ENCODE peak calls at places on chromosomes 11 and 22, in five cellular contexts. One of them, this sample, is unnamed.

GRCh38 chr22:19761500-19762314 is 1.1 kb downstream of the TBX1 start:
- DNase-seq in HCT116: no peak
- DNase-seq in HepG2: peak; percentile 35
- DNase-seq in GM12878: no peak
- DNase-seq in K562: peak; percentile 71
- DNase-seq in this sample: no peak

GRCh38 chr11:122189259-122189658 is 73.2 kb upstream of the BLID start:
- DNase-seq in HCT116: peak; percentile 90
- DNase-seq in HepG2: no peak
- DNase-seq in GM12878: no peak
- DNase-seq in K562: no peak
- DNase-seq in this sample: no peak

GRCh38 chr11:16969010-16970004 is 44.9 kb downstream of the PLEKHA7 start:
- DNase-seq in HCT116: no peak
- DNase-seq in HepG2: no peak
- DNase-seq in GM12878: no peak
- DNase-seq in K562: no peak
- DNase-seq in this sample: peak; percentile 70

GRCh38 chr11:20647976-20648565 is 21.3 kb upstream of the NELL1 start:
- DNase-seq in HCT116: peak; percentile 37
- DNase-seq in HepG2: peak; percentile 50
- DNase-seq in GM12878: peak; percentile 12
- DNase-seq in K562: peak; percentile 65
- DNase-seq in this sample: peak; percentile 74

GRCh38 chr11:27205779-27206549 is 157.1 kb downstream of the CCDC34 start:
- DNase-seq in HCT116: no peak
- DNase-seq in HepG2: no peak
- DNase-seq in GM12878: no peak
- DNase-seq in K562: no peak
- DNase-seq in this sample: no peak

GRCh38 chr11:72671144-72672099 is 2.8 kb downstream of the PDE2A start:
- DNase-seq in HCT116: no peak
- DNase-seq in HepG2: no peak
- DNase-seq in GM12878: no peak
- DNase-seq in K562: no peak
- DNase-seq in this sample: peak; percentile 67

GRCh38 chr11:71282581-71283351 is 30.4 kb upstream of the SHANK2 start:
- DNase-seq in HCT116: peak; percentile 16
- DNase-seq in HepG2: peak; percentile 84
- DNase-seq in GM12878: no peak
- DNase-seq in K562: no peak
- DNase-seq in this sample: no peak

GRCh38 chr11:20260307-20260706 is 100.0 kb upstream of the DBX1 start:
- DNase-seq in HCT116: no peak
- DNase-seq in HepG2: no peak
- DNase-seq in GM12878: no peak
- DNase-seq in K562: no peak
- DNase-seq in this sample: no peak

GRCh38 chr11:68989936-68990606 is 9.3 kb upstream of the MRGPRD start:
- DNase-seq in HCT116: no peak
- DNase-seq in HepG2: no peak
- DNase-seq in GM12878: no peak
- DNase-seq in K562: no peak
- DNase-seq in this sample: no peak

GRCh38 chr11:71120346-71120963 is 131.9 kb downstream of the SHANK2 start:
- DNase-seq in HCT116: peak; percentile 24
- DNase-seq in HepG2: peak; percentile 38
- DNase-seq in GM12878: no peak
- DNase-seq in K562: no peak
- DNase-seq in this sample: no peak

GRCh38 chr22:50136431-50137047 is 34.0 kb upstream of the PANX2 start:
- DNase-seq in HCT116: no peak
- DNase-seq in HepG2: no peak
- DNase-seq in GM12878: no peak
- DNase-seq in K562: no peak
- DNase-seq in this sample: no peak

GRCh38 chr22:23755711-23756110 is 1.5 kb upstream of the VPREB3 start:
- DNase-seq in HCT116: no peak
- DNase-seq in HepG2: no peak
- DNase-seq in GM12878: no peak
- DNase-seq in K562: no peak
- DNase-seq in this sample: no peak
- H3K4me2 ChIP-seq in HCT116: no peak overlapping the region
- H3K4me2 ChIP-seq in HepG2: no peak overlapping the region
- H3K4me2 ChIP-seq in GM12878: no peak overlapping the region
- H3K4me2 ChIP-seq in K562: no peak overlapping the region
- H3K4me2 ChIP-seq in this sample: no peak overlapping the region

GRCh38 chr11:108035690-108036089 is 27.0 kb downstream of the CUL5 start:
- DNase-seq in HCT116: no peak
- DNase-seq in HepG2: no peak
- DNase-seq in GM12878: no peak
- DNase-seq in K562: no peak
- DNase-seq in this sample: no peak
- TF ChIP-seq ZBTB33 in HCT116: no peak
- TF ChIP-seq ZBTB33 in HepG2: no peak
- TF ChIP-seq ZBTB33 in GM12878: no peak
- TF ChIP-seq ZBTB33 in K562: no peak
- TF ChIP-seq ZBTB33 in this sample: no peak

DNA sequence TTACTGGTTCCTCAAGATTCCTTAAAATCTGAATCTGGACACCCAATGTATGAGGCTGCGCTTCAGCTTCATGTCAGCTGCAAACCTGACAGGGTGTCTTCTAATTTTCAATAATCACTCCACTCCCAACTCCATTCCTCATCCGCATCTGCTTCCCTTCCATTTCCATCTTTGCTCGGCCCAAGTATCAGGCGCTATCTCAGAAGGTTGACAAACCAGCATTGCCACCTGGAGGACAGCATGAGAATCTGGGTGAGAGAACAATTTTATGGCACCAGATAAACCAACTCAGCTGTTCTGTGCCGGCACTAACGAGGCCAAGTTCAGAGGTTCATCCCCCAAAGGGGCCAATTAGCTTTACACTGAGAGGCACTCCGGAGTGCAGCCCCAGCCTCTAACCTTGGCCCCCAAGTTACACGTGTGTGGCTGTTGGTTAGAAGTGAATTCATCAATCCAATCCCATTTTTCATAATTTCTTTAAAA is 79.1 kb upstream of the LMO2 start:
- DNase-seq in HCT116: peak; percentile 64
- DNase-seq in HepG2: peak; percentile 46
- DNase-seq in GM12878: no peak
- DNase-seq in K562: peak; percentile 44
- DNase-seq in this sample: peak; percentile 66
- H3K4me2 ChIP-seq in HCT116: peak overlapping the region; percentile 56
- H3K4me2 ChIP-seq in HepG2: peak overlapping the region; percentile 54
- H3K4me2 ChIP-seq in GM12878: no peak overlapping the region
- H3K4me2 ChIP-seq in K562: no peak overlapping the region
- H3K4me2 ChIP-seq in this sample: no peak overlapping the region

GRCh38 chr22:44171486-44172076 is 9.1 kb upstream of the PARVG start:
- DNase-seq in HCT116: no peak
- DNase-seq in HepG2: no peak
- DNase-seq in GM12878: no peak
- DNase-seq in K562: no peak
- DNase-seq in this sample: no peak

GRCh38 chr22:44170470-44170869 is 10.3 kb upstream of the PARVG start:
- DNase-seq in HCT116: no peak
- DNase-seq in HepG2: no peak
- DNase-seq in GM12878: no peak
- DNase-seq in K562: no peak
- DNase-seq in this sample: no peak

GRCh38 chr22:44173154-44173553 is 7.6 kb upstream of the PARVG start:
- DNase-seq in HCT116: no peak
- DNase-seq in HepG2: no peak
- DNase-seq in GM12878: no peak
- DNase-seq in K562: no peak
- DNase-seq in this sample: no peak

GRCh38 chr22:44175676-44176075 is 5.0 kb upstream of the PARVG start:
- DNase-seq in HCT116: no peak
- DNase-seq in HepG2: no peak
- DNase-seq in GM12878: no peak
- DNase-seq in K562: no peak
- DNase-seq in this sample: no peak

DNA sequence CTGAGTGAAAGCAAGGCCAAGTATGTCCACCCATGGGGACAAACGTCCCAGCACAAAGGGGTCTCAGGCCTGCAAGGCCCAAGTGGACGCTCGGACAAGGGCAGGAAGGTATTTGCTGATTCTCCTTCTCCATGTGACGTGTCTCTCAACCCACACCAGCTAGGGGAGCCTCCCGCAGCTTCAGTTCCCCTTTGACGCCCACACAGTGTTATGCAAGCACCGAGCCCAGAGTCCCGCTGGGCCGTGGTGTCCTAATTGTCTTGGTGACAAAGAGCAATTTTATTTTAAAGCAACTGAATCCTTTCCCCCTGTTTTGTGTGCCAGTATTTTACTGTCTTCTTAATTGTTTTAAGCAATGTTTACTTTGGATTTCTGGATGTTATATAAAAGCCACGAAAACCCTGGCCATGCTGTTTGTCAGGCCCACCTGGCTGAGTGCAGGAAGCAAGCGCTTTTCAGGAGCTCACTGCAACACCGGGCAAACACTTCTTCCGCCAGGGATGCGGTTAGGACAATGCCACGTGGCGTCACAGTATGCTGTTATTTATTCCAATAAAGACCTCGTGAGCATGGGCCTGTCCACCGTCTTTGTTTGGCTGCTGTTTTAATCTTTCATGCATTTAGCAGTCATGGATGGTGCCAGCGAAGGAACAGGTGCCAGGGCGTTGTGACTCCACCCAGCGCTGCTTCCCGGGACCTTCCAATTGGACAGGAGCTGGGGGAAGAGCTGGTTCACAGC is 8.2 kb upstream of the PARVG start:
- DNase-seq in HCT116: no peak
- DNase-seq in HepG2: no peak
- DNase-seq in GM12878: no peak
- DNase-seq in K562: no peak
- DNase-seq in this sample: no peak
- TF ChIP-seq ZBTB33 in HCT116: no peak
- TF ChIP-seq ZBTB33 in HepG2: no peak
- TF ChIP-seq ZBTB33 in GM12878: no peak
- TF ChIP-seq ZBTB33 in K562: no peak
- TF ChIP-seq ZBTB33 in this sample: no peak